ENCODE peak calls at places on chromosome 5, in seven cellular contexts. I is tibial artery; C is AG04450; H is hippocampal formation; S is stromal cell of bone marrow; U is substantia nigra; Z is naive thymus-derived CD4-positive, alpha-beta T cell. P is an unnamed sample.

GRCh38 chr5:100311811-100312210 is 223.4 kb upstream of the FAM174A start:
- DNase-seq in I (no peak), C (no peak), H (no peak), S (no peak), U (no peak), Z (no peak), P (no peak)

GRCh38 chr5:138282918-138283742 is 8.7 kb upstream of the GFRA3 start:
- DNase-seq in I (peak), C (peak), H (peak), S (peak), U (no peak), Z (no peak), P (peak)

GRCh38 chr5:135140805-135141204 is 106.8 kb upstream of the PITX1 start:
- DNase-seq in I (peak), C (no peak), H (no peak), S (peak), U (no peak), Z (no peak), P (peak)

GRCh38 chr5:139335811-139336210 is 5.8 kb upstream of the PAIP2 start:
- DNase-seq in I (no peak), C (no peak), H (no peak), S (no peak), U (no peak), Z (no peak), P (no peak)

GRCh38 chr5:172602712-172603289 is 38.3 kb upstream of the NEURL1B start:
- DNase-seq in I (no peak), C (no peak), H (no peak), S (no peak), U (no peak), Z (no peak), P (no peak)

GRCh38 chr5:122484103-122484502 is 172.1 kb downstream of the SNCAIP start:
- DNase-seq in I (no peak), C (no peak), H (no peak), S (no peak), U (no peak), Z (no peak), P (no peak)

GRCh38 chr5:67156976-67157583 is 39.5 kb downstream of the CD180 start:
- DNase-seq in I (no peak), C (no peak), H (no peak), S (no peak), U (no peak), Z (peak), P (peak)

GRCh38 chr5:23840083-23840482 is 332.7 kb downstream of the PRDM9 start:
- DNase-seq in I (no peak), C (no peak), H (peak), S (no peak), U (no peak), Z (no peak), P (no peak)

GRCh38 chr5:308672-309271 is 12.7 kb upstream of the AHRR start:
- DNase-seq in I (no peak), C (no peak), H (no peak), S (no peak), U (no peak), Z (no peak), P (no peak)

GRCh38 chr5:163504091-163504931 is 1.1 kb upstream of the MAT2B start:
- DNase-seq in I (peak), C (no peak), H (peak), S (peak), U (peak), Z (peak), P (peak)

GRCh38 chr5:139745800-139746690 is 49.6 kb upstream of the PSD2 start:
- DNase-seq in I (peak), C (no peak), H (peak), S (peak), U (peak), Z (peak), P (peak)

GRCh38 chr5:112348387-112348786 is 70.7 kb downstream of the EPB41L4A start:
- DNase-seq in I (no peak), C (no peak), H (no peak), S (no peak), U (no peak), Z (no peak), P (no peak)

GRCh38 chr5:64532657-64533056 is 26.8 kb downstream of the RGS7BP start:
- DNase-seq in I (no peak), C (no peak), H (no peak), S (no peak), U (no peak), Z (no peak), P (no peak)

GRCh38 chr5:77882670-77883257 is 106.6 kb upstream of the TBCA start:
- DNase-seq in I (no peak), C (peak), H (no peak), S (peak), U (no peak), Z (no peak), P (no peak)

GRCh38 chr5:108749130-108749861 is 1.6 kb downstream of the FER start:
- DNase-seq in I (peak), C (peak), H (no peak), S (peak), U (peak), Z (no peak), P (peak)

GRCh38 chr5:158142182-158142581 is 283.2 kb upstream of the CLINT1 start:
- DNase-seq in I (no peak), C (no peak), H (no peak), S (no peak), U (no peak), Z (no peak), P (no peak)

GRCh38 chr5:171624396-171624795 is 161.2 kb upstream of the SMIM23 start:
- DNase-seq in I (no peak), C (no peak), H (no peak), S (no peak), U (no peak), Z (no peak), P (no peak)

GRCh38 chr5:104385901-104386300 is 823.3 kb upstream of the NUDT12 start:
- DNase-seq in I (no peak), C (no peak), H (no peak), S (no peak), U (no peak), Z (no peak), P (no peak)

GRCh38 chr5:4879693-4880303 is 260.3 kb upstream of the ADAMTS16 start:
- DNase-seq in I (peak), C (no peak), H (peak), S (peak), U (peak), Z (no peak), P (peak)

GRCh38 chr5:34530637-34531036 is 125.5 kb upstream of the RAI14 start:
- DNase-seq in I (no peak), C (no peak), H (no peak), S (no peak), U (no peak), Z (no peak), P (no peak)

GRCh38 chr5:167684251-167684650 is 607.2 kb upstream of the WWC1 start:
- DNase-seq in I (no peak), C (no peak), H (no peak), S (no peak), U (no peak), Z (no peak), P (no peak)

GRCh38 chr5:34686762-34687268 is 30.7 kb downstream of the RAI14 start:
- DNase-seq in I (peak), C (peak), H (no peak), S (peak), U (no peak), Z (no peak), P (no peak)

GRCh38 chr5:40781843-40782409 is 16.2 kb downstream of the PRKAA1 start:
- DNase-seq in I (peak), C (peak), H (no peak), S (peak), U (no peak), Z (no peak), P (no peak)

GRCh38 chr5:95022967-95023695 is 261.8 kb downstream of the MCTP1 start:
- DNase-seq in I (peak), C (no peak), H (no peak), S (no peak), U (no peak), Z (no peak), P (no peak)

GRCh38 chr5:131081371-131081770 is 83.7 kb downstream of the HINT1 start:
- DNase-seq in I (no peak), C (no peak), H (peak), S (peak), U (no peak), Z (no peak), P (no peak)

GRCh38 chr5:145776886-145777285 is 58.3 kb downstream of the PRELID2 start:
- DNase-seq in I (no peak), C (peak), H (no peak), S (no peak), U (no peak), Z (no peak), P (no peak)

GRCh38 chr5:179187229-179187678 is 127.1 kb downstream of the ZNF354C start:
- DNase-seq in I (no peak), C (no peak), H (no peak), S (no peak), U (no peak), Z (no peak), P (no peak)

GRCh38 chr5:149223081-149223848 is 48.4 kb upstream of the AFAP1L1 start:
- DNase-seq in I (peak), C (no peak), H (no peak), S (no peak), U (no peak), Z (no peak), P (peak)

GRCh38 chr5:88602584-88602983 is 280.4 kb downstream of the MEF2C start:
- DNase-seq in I (no peak), C (no peak), H (no peak), S (no peak), U (no peak), Z (no peak), P (no peak)

GRCh38 chr5:137453476-137454080 is 45.5 kb downstream of the SPOCK1 start:
- DNase-seq in I (no peak), C (peak), H (no peak), S (peak), U (no peak), Z (no peak), P (no peak)

GRCh38 chr5:36373527-36374086 is 71.9 kb upstream of the RANBP3L start:
- DNase-seq in I (peak), C (no peak), H (no peak), S (peak), U (peak), Z (no peak), P (peak)

GRCh38 chr5:154467655-154468354 is 10.2 kb downstream of the HAND1 start:
- DNase-seq in I (peak), C (no peak), H (peak), S (no peak), U (peak), Z (peak), P (peak)

P was measured in pons.